ENCODE peak calls at places on chromosomes 3 and 15, in nine cellular contexts. D, X, P, C, O, F, N, R and B are unnamed samples.

GRCh38 chr3:89171681-89172080 is 64.3 kb downstream of the EPHA3 start:
- DNase-seq in D (no peak), X (no peak), P (no peak), C (no peak), O (no peak), F (no peak), N (no peak), R (no peak), B (no peak)

GRCh38 chr3:138328341-138328740 is 1.3 kb downstream of the NME9 start:
- DNase-seq in D (peak; percentile 11), X (no peak), P (peak; percentile 58), C (no peak), O (no peak), F (peak; percentile 30), N (no peak), R (no peak), B (peak; percentile 48)

GRCh38 chr3:12287727-12288465 is 974 bp upstream of the PPARG start:
- DNase-seq in D (peak; percentile 53), X (no peak), P (peak; percentile 67), C (no peak), O (no peak), F (no peak), N (peak; percentile 75), R (no peak), B (peak; percentile 39)

GRCh38 chr15:39579487-39580116 is 1.3 kb upstream of the THBS1 start:
- DNase-seq in D (peak; percentile 88), X (no peak), P (peak; percentile 96), C (peak; percentile 62), O (peak; percentile 91), F (no peak), N (peak; percentile 95), R (peak; percentile 92), B (peak; percentile 87)

GRCh38 chr15:38072507-38073277 is 138.3 kb downstream of the TMCO5A start:
- DNase-seq in D (peak; percentile 81), X (peak; percentile 92), P (peak; percentile 87), C (peak; percentile 49), O (peak; percentile 73), F (peak; percentile 92), N (peak; percentile 96), R (no peak), B (peak; percentile 79)

GRCh38 chr3:120791010-120791409 is 48.5 kb downstream of the GTF2E1 start:
- DNase-seq in D (no peak), X (no peak), P (no peak), C (no peak), O (no peak), F (no peak), N (no peak), R (no peak), B (no peak)

GRCh38 chr3:176873261-176873660 is 324.0 kb downstream of the TBL1XR1 start:
- DNase-seq in D (no peak), X (no peak), P (no peak), C (no peak), O (peak; percentile 33), F (no peak), N (no peak), R (no peak), B (no peak)

GRCh38 chr15:38440353-38441129 is 13.4 kb upstream of the FAM98B start:
- DNase-seq in D (peak; percentile 57), X (no peak), P (peak; percentile 76), C (peak; percentile 32), O (peak; percentile 73), F (peak; percentile 70), N (peak; percentile 81), R (peak; percentile 14), B (peak; percentile 73)

GRCh38 chr3:69329897-69330296 is 56.0 kb downstream of the FRMD4B start:
- DNase-seq in D (no peak), X (no peak), P (no peak), C (no peak), O (no peak), F (no peak), N (no peak), R (no peak), B (no peak)

GRCh38 chr15:47588968-47589367 is 128.3 kb upstream of the SEMA6D start:
- DNase-seq in D (no peak), X (no peak), P (no peak), C (no peak), O (no peak), F (no peak), N (peak; percentile 64), R (no peak), B (no peak)

GRCh38 chr3:52831500-52832301 is 1.2 kb upstream of the ITIH4 start:
- DNase-seq in D (peak; percentile 49), X (no peak), P (peak; percentile 70), C (peak; percentile 64), O (peak; percentile 69), F (no peak), N (no peak), R (peak; percentile 29), B (peak; percentile 60)

GRCh38 chr3:134294302-134294925 is 43.8 kb upstream of the RYK start:
- DNase-seq in D (no peak), X (no peak), P (no peak), C (no peak), O (no peak), F (no peak), N (no peak), R (no peak), B (no peak)

GRCh38 chr3:99505646-99506269 is 132.6 kb upstream of the COL8A1 start:
- DNase-seq in D (peak; percentile 46), X (no peak), P (peak; percentile 89), C (peak; percentile 82), O (peak; percentile 16), F (no peak), N (no peak), R (peak; percentile 96), B (peak; percentile 94)

GRCh38 chr3:78994174-78995027 is 773.4 kb downstream of the ROBO1 start:
- DNase-seq in D (no peak), X (no peak), P (no peak), C (no peak), O (no peak), F (no peak), N (no peak), R (no peak), B (no peak)

GRCh38 chr3:112734718-112735350 is 93.9 kb upstream of the CCDC80 start:
- DNase-seq in D (peak; percentile 90), X (no peak), P (peak; percentile 96), C (peak; percentile 41), O (peak; percentile 72), F (peak; percentile 73), N (peak; percentile 93), R (no peak), B (peak; percentile 96)
- TF ChIP-seq CTCF in D (peak; percentile 87), X (peak; percentile 61), P (peak; percentile 72), C (no peak), O (peak; percentile 76), F (peak; percentile 92), N (peak; percentile 93), R (peak; percentile 71), B (peak; percentile 65)

GRCh38 chr15:85333132-85333831 is 47.1 kb upstream of the AKAP13 start:
- DNase-seq in D (no peak), X (no peak), P (peak; percentile 94), C (no peak), O (no peak), F (no peak), N (no peak), R (peak; percentile 79), B (peak; percentile 98)

GRCh38 chr15:85334241-85334640 is 46.2 kb upstream of the AKAP13 start:
- DNase-seq in D (no peak), X (no peak), P (no peak), C (no peak), O (no peak), F (no peak), N (no peak), R (no peak), B (no peak)

GRCh38 chr15:85329561-85330421 is 50.6 kb upstream of the AKAP13 start:
- DNase-seq in D (peak; percentile 44), X (no peak), P (peak; percentile 47), C (no peak), O (no peak), F (peak; percentile 95), N (no peak), R (no peak), B (peak; percentile 65)

GRCh38 chr15:85331666-85332261 is 48.6 kb upstream of the AKAP13 start:
- DNase-seq in D (no peak), X (no peak), P (no peak), C (no peak), O (no peak), F (peak; percentile 35), N (no peak), R (no peak), B (no peak)

GRCh38 chr15:85330941-85331588 is 49.3 kb upstream of the AKAP13 start:
- DNase-seq in D (peak; percentile 95), X (no peak), P (peak; percentile 96), C (peak; percentile 93), O (peak; percentile 86), F (peak; percentile 96), N (peak; percentile 96), R (peak; percentile 80), B (peak; percentile 91)
- H3K4me3 ChIP-seq in D (peak overlapping the region; percentile 44), X (no peak overlapping the region), P (no peak overlapping the region), C (no peak overlapping the region), O (no peak overlapping the region), F (peak overlapping the region; percentile 68), N (no peak overlapping the region), R (no peak overlapping the region), B (no peak overlapping the region)

DNA sequence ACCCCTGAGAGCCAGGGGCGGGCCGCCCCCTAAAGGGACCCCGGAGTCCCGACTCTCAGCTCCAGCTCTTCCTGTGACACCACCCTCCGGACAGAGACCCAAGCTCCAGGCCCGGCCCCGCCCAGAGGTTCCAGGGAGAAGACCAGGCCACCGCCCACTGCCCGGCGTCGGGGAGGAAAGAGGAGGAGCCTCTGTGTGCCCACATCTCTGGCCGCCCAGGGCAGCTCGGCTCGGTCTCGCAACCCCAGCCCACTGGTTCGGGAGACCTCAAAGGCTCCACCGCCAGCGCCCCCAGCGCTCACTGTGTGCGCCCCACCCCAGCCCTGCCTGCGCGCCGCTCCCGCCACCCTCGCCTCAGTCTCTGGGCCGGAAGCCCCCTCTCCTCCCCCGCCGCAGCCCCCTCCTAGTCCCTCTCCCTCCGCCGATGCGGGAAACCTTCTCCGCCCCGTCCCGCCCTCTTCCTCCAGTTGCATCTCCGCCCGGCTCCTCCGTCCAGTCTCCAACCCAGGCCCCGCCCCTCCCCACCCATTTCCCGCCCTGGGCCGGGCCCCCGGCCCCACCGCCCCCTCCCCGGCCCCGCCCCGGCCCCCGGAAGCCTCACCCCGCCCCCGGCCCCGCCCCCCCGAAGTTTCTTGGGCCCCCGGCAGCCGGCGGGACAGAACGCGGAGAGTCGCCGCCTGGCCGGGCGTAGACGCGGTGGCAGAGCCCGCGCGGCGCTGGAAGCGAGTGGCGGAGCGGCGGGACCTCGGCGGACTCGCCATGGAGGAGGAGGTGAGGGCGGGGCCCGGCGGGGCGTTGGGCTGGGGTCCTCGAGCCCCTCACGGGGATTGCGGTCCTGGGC is at the start of gene PLEKHO2:
- DNase-seq in D (peak; percentile 93), X (peak; percentile 87), P (peak; percentile 98), C (peak; percentile 93), O (peak; percentile 69), F (peak; percentile 94), N (peak; percentile 99), R (peak; percentile 69), B (peak; percentile 92)
- TF ChIP-seq CTCF in D (no peak), X (peak; percentile 41), P (no peak), C (no peak), O (no peak), F (peak; percentile 59), N (peak; percentile 35), R (no peak), B (no peak)

DNA sequence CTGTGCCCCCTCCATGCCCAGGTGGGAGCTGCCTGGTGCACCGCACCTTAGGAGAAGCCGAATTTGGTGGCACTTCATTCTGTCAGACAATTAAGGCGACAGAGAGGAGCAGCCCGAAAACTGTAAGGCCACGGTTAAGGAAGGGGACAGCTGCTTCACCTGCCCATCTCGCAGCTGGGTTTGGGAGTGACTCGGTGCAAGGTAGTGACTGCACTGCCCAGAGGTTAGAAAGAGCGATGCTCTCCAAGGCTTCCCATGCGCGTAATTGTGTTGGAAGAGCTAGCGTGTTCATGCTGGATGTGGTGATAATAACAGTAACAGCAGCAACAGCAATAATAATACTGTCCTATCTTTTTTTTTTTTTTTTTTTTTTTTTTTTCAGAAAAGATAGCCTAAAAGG is 616.8 kb downstream of the NR2F2 start:
- DNase-seq in D (no peak), X (no peak), P (no peak), C (no peak), O (no peak), F (no peak), N (peak; percentile 55), R (no peak), B (no peak)
- H3K4me3 ChIP-seq in D (no peak overlapping the region), X (no peak overlapping the region), P (no peak overlapping the region), C (no peak overlapping the region), O (no peak overlapping the region), F (no peak overlapping the region), N (no peak overlapping the region), R (no peak overlapping the region), B (no peak overlapping the region)